ENCODE peak calls at places on chromosomes 3 and 15, in five cellular contexts. Z, Q, F, I and P are unnamed samples.

GRCh38 chr3:184389935-184390528 is 10.2 kb downstream of the CHRD start:
- DNase-seq in I (no peak), Z (no peak), F (no peak), Q (no peak), P (no peak)

GRCh38 chr15:27086800-27087199 is 115.8 kb downstream of the GABRG3 start:
- DNase-seq in Q (no peak), I (no peak), Z (no peak), F (no peak), P (no peak)

GRCh38 chr15:58755956-58756355 is 6.4 kb upstream of the ADAM10 start:
- DNase-seq in F (no peak), Q (no peak), I (no peak), Z (peak; percentile 25), P (peak; percentile 34)

GRCh38 chr15:53758412-53758811 is 1.1 kb downstream of the WDR72 start:
- DNase-seq in Z (no peak), Q (no peak), I (no peak), F (no peak), P (no peak)

GRCh38 chr15:59262316-59262715 is 55.7 kb downstream of the LDHAL6B start:
- DNase-seq in Q (no peak), Z (no peak), F (no peak), I (no peak), P (no peak)

GRCh38 chr15:84752700-84753099 is 4.3 kb downstream of the ZNF592 start:
- DNase-seq in F (no peak), Q (peak; percentile 47), Z (peak; percentile 64), I (no peak), P (peak; percentile 31)

GRCh38 chr3:174270841-174271240 is 588.3 kb upstream of the NAALADL2 start:
- DNase-seq in F (no peak), I (no peak), Q (peak; percentile 76), Z (peak; percentile 73), P (peak; percentile 59)

GRCh38 chr15:24858737-24859601 is 95.8 kb upstream of the SNRPN start:
- DNase-seq in Q (no peak), I (no peak), Z (no peak), F (no peak), P (peak; percentile 14)

GRCh38 chr15:70271422-70272088 is 173.8 kb upstream of the TLE3 start:
- DNase-seq in Z (peak; percentile 98), F (no peak), Q (peak; percentile 97), I (peak; percentile 37), P (peak; percentile 95)

GRCh38 chr3:193830791-193831191 is 237.8 kb downstream of the OPA1 start:
- DNase-seq in Z (no peak), I (no peak), F (no peak), Q (no peak), P (no peak)

GRCh38 chr15:90419738-90420487 is 31.9 kb downstream of the IQGAP1 start:
- DNase-seq in Q (peak; percentile 87), I (no peak), Z (peak; percentile 89), F (no peak), P (peak; percentile 88)

GRCh38 chr15:69000725-69001503 is 13.6 kb upstream of the NOX5 start:
- DNase-seq in I (no peak), Z (no peak), Q (no peak), F (no peak), P (no peak)

GRCh38 chr15:101258238-101259144 is 6.6 kb upstream of the CHSY1 start:
- DNase-seq in F (no peak), I (no peak), Q (peak; percentile 88), Z (peak; percentile 80), P (peak; percentile 89)

GRCh38 chr3:24494616-24495333 is at the start of gene THRB:
- DNase-seq in I (peak; percentile 24), F (peak; percentile 80), Q (peak; percentile 52), Z (peak; percentile 59), P (peak; percentile 22)

GRCh38 chr15:84736375-84736774 is 12.0 kb upstream of the ZNF592 start:
- DNase-seq in F (no peak), Q (no peak), I (no peak), Z (no peak), P (no peak)

GRCh38 chr15:25810631-25811077 is 52.5 kb downstream of the ATP10A start:
- DNase-seq in I (no peak), Q (no peak), F (no peak), Z (no peak), P (no peak)

GRCh38 chr3:69865920-69866679 is 126.8 kb downstream of the MITF start:
- DNase-seq in Z (no peak), F (peak; percentile 25), Q (no peak), I (no peak), P (peak; percentile 12)

GRCh38 chr3:127775398-127776109 is 46.8 kb downstream of the MGLL start:
- DNase-seq in Z (peak; percentile 80), Q (peak; percentile 77), I (no peak), F (no peak), P (peak; percentile 64)

GRCh38 chr15:40248006-40248783 is 9.3 kb downstream of the PAK6 start:
- DNase-seq in Z (no peak), Q (no peak), I (no peak), F (no peak), P (no peak)

GRCh38 chr3:10816019-10816862 is at the start of gene SLC6A11:
- DNase-seq in I (no peak), Z (no peak), Q (no peak), F (no peak), P (no peak)

GRCh38 chr3:33915796-33916589 is 117.6 kb downstream of the PDCD6IP start:
- DNase-seq in Q (peak; percentile 29), I (no peak), Z (peak; percentile 24), F (no peak), P (peak; percentile 52)

GRCh38 chr3:12194209-12194608 is 35.5 kb upstream of the TIMP4 start:
- DNase-seq in I (no peak), Q (peak; percentile 96), Z (peak; percentile 99), F (no peak), P (peak; percentile 91)

GRCh38 chr3:17063591-17063990 is 178.8 kb downstream of the PLCL2 start:
- DNase-seq in Z (no peak), I (no peak), Q (no peak), F (no peak), P (no peak)

GRCh38 chr3:190059242-190059590 is 61.5 kb downstream of the P3H2 start:
- DNase-seq in F (no peak), I (no peak), Z (peak; percentile 54), Q (peak; percentile 71), P (no peak)

GRCh38 chr15:74995779-74996765 is 709 bp downstream of the SCAMP5 start:
- DNase-seq in Q (no peak), F (no peak), Z (no peak), I (no peak), P (no peak)

GRCh38 chr3:139427283-139428060 is 38.0 kb upstream of the COPB2 start:
- DNase-seq in F (no peak), Q (peak; percentile 85), Z (peak; percentile 77), I (no peak), P (peak; percentile 86)

GRCh38 chr3:155262295-155262694 is 31.2 kb downstream of the STRIT1 start:
- DNase-seq in I (no peak), Q (no peak), Z (no peak), F (no peak), P (no peak)

GRCh38 chr3:67605377-67605776 is 49.0 kb downstream of the SUCLG2 start:
- DNase-seq in F (no peak), Q (peak; percentile 86), Z (peak; percentile 81), I (no peak), P (peak; percentile 81)

GRCh38 chr3:127902486-127902885 is 12.5 kb upstream of the KBTBD12 start:
- DNase-seq in I (no peak), F (no peak), Z (no peak), Q (no peak), P (no peak)

GRCh38 chr15:31252386-31252785 is 74.2 kb upstream of the KLF13 start:
- DNase-seq in Z (no peak), I (no peak), Q (peak; percentile 10), F (no peak), P (no peak)
- TF ChIP-seq CTCF in Z (no peak), I (no peak), Q (no peak), F (no peak), P (no peak)

GRCh38 chr15:80517290-80517689 is 113.1 kb downstream of the ARNT2 start:
- DNase-seq in I (no peak), F (no peak), Z (no peak), Q (no peak), P (no peak)
- H3K4me3 ChIP-seq in I (no peak overlapping the region), F (no peak overlapping the region), Z (no peak overlapping the region), Q (no peak overlapping the region), P (no peak overlapping the region)

DNA sequence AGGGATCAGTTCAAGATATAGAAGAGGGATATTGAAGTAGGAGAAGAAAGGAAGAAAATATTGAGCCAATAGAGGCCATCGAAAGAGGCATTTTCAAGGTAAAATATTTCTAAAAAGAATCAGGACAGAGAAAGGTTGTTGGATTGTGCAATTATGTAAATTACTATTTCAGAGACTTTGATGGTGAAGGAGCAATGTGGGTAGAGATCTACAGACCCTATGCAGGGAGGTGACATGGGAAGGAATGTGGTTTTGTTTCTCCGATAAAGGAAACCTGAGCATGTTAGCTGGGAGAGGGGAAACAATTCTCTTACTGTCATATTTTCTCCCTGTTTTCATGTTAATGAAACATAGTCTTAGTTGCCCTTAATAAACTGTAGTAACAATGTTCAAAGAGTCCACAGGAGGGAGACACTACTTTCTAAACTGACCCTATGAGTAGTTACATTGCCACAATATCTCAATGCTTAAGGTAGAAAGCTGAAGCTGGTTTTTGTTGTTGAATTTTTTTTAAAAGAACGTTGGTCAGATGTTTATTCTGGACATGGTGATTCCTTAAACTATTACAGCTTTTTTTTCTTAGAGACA is 133.3 kb downstream of the GRM7 start:
- DNase-seq in Z (no peak), F (no peak), Q (peak; percentile 5), I (no peak), P (no peak)
- TF ChIP-seq CTCF in Z (no peak), F (no peak), Q (no peak), I (no peak), P (no peak)

DNA sequence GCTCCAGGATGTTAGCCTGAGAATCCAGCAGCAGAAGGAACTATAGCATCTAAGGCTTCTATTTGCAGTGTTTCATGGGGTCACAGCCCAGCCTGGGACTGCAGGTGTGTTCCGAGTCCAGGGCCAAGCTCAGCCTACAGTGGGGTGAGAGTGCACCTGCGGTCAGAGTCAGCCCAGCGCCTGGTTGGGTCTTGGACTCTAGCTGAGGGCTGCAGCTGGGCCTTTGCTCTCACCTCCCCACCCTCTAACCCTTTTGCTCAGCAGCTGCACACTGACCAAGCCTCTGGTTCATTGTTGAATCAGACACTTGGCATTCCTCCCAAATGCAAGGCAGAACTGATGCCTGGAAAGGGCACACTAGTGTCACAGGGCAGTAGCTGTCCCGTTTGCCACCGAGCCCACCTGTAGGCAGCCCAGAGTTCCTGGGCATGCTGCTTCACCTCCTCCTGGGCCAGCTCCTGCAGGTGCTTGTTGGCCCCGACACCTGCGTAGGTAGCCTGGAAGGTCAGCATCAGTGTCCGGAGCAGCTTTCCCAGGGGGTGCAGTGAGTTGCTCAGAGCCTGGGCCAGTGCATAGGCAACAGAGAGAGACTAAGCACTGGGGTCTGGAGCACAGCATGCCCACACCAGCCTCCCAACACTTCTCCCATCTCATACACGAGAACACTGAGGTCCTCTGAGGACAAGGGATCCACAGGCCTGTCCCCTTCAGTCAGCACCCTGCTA is 17.5 kb downstream of the ALS2CL start:
- DNase-seq in F (peak; percentile 27), Q (peak; percentile 57), Z (peak; percentile 64), I (no peak), P (peak; percentile 22)
- H3K4me3 ChIP-seq in F (no peak overlapping the region), Q (no peak overlapping the region), Z (no peak overlapping the region), I (no peak overlapping the region), P (no peak overlapping the region)

DNA sequence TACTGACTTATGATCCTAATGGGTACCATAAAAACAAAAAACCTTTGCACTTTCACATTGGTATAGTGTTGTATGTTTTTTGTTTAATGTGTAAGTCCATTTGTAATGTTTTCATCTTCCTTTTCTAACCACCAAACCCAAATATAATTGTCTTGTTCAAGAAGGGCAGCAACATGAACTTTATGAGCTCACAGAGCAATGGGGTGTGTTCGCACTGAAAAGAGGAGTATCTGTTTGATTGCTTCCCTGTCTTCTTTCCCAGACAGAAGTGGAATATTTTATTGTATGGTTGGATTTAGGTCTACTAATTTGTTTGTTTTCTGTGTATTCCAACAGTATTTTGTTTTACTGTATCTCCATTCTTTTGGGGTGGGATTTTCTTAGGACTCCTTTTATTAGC is 135.9 kb downstream of the TCF12 start:
- DNase-seq in Z (no peak), I (no peak), Q (no peak), F (no peak), P (no peak)
- TF ChIP-seq CTCF in Z (no peak), I (no peak), Q (no peak), F (no peak), P (no peak)